ENCODE peak calls at places on chromosomes 5 and 9, in nine cellular contexts. Q is AML-193; H is stimulated activated CD8-positive, alpha-beta memory T cell treated with anti-CD3 and anti-CD28 coated beads, Interleukin-7, amount 100 ng/mL, for 4 hours; Y is progenitor cell of endocrine pancreas; M is NCI-H69; W is NCI-H187; V is fibroblast of mammary gland; R is pulmonary artery endothelial cell; J is NCI-H1105. L is an unnamed sample.

GRCh38 chr5:139862313-139862712 is 66.7 kb downstream of the PSD2 start:
- DNase-seq in M (no peak), H (no peak), W (no peak), J (no peak), Y (no peak), Q (no peak), R (no peak), V (peak; percentile 49), L (peak; percentile 20)

GRCh38 chr9:117704024-117704575 is at the start of gene TLR4:
- DNase-seq in H (no peak), R (peak; percentile 93), M (peak; percentile 80), W (no peak), V (peak; percentile 85), Q (peak; percentile 91), J (no peak), Y (no peak), L (peak; percentile 88)

GRCh38 chr9:94139672-94140417 is 55.6 kb downstream of the PTPDC1 start:
- DNase-seq in Y (no peak), Q (no peak), M (no peak), W (no peak), V (peak; percentile 98), R (peak; percentile 80), J (no peak), H (no peak), L (peak; percentile 98)

GRCh38 chr5:65037845-65038815 is 269.4 kb downstream of the CWC27 start:
- DNase-seq in J (peak; percentile 8), M (peak; percentile 83), V (no peak), Y (no peak), H (no peak), W (peak; percentile 7), R (no peak), Q (no peak), L (no peak)

GRCh38 chr9:128011071-128011817 is 30.5 kb upstream of the EEIG1 start:
- DNase-seq in H (no peak), M (no peak), R (no peak), Y (no peak), Q (peak; percentile 35), J (no peak), W (no peak), V (no peak), L (no peak)

GRCh38 chr5:1312206-1312605 is 17.3 kb upstream of the TERT start:
- DNase-seq in V (no peak), J (no peak), R (no peak), H (peak; percentile 33), Q (no peak), W (no peak), Y (no peak), M (no peak), L (no peak)

GRCh38 chr5:74296685-74297084 is 343.8 kb downstream of the ENC1 start:
- DNase-seq in H (no peak), V (peak; percentile 64), Y (no peak), R (peak; percentile 10), W (no peak), Q (no peak), J (peak; percentile 18), M (peak; percentile 91), L (peak; percentile 36)

GRCh38 chr9:70566743-70567142 is 152.3 kb upstream of the KLF9 start:
- DNase-seq in Q (no peak), R (no peak), M (peak; percentile 12), W (no peak), H (no peak), Y (no peak), V (no peak), J (no peak), L (no peak)

GRCh38 chr9:91716239-91716638 is 233.8 kb downstream of the ROR2 start:
- DNase-seq in W (no peak), Q (no peak), V (no peak), Y (no peak), R (no peak), M (no peak), H (no peak), J (no peak), L (no peak)

GRCh38 chr9:136729144-136729543 is 13.6 kb downstream of the LCN10 start:
- DNase-seq in M (no peak), R (no peak), H (no peak), W (no peak), V (no peak), J (no peak), Q (no peak), Y (no peak), L (no peak)

GRCh38 chr9:6080154-6080716 is 64.8 kb upstream of the RANBP6 start:
- DNase-seq in H (peak; percentile 68), Y (peak; percentile 81), M (peak; percentile 93), R (peak; percentile 67), V (peak; percentile 87), Q (no peak), J (peak; percentile 97), W (peak; percentile 74), L (peak; percentile 91)

GRCh38 chr5:149387982-149388381 is 8.9 kb upstream of the IL17B start:
- DNase-seq in V (peak; percentile 92), Y (no peak), J (no peak), W (no peak), H (no peak), R (no peak), M (no peak), Q (no peak), L (peak; percentile 81)

GRCh38 chr9:134894136-134894860 is 13.7 kb downstream of the FCN2 start:
- DNase-seq in H (no peak), R (no peak), Q (no peak), M (no peak), W (no peak), V (no peak), Y (no peak), J (no peak), L (no peak)